ENCODE peak calls at places on chromosomes 4 and X, in ten cellular contexts. C, R, B, V, P, Y, S, I, E and H are unnamed samples.

GRCh38 chrX:71118032-71118984 is at the start of gene MED12:
- DNase-seq in E (peak), V (peak), Y (peak), P (peak), I (peak), C (peak), B (peak), R (peak), S (peak), H (peak)

GRCh38 chrX:129653181-129653984 is 1.4 kb downstream of the APLN start:
- DNase-seq in P (no peak), R (no peak), S (no peak), V (no peak), C (no peak), E (no peak), Y (no peak), I (no peak), B (no peak), H (no peak)

GRCh38 chr4:26687728-26688127 is 103.8 kb downstream of the TBC1D19 start:
- DNase-seq in V (no peak), E (no peak), R (no peak), B (no peak), Y (no peak), I (no peak), C (no peak), S (no peak), P (no peak), H (no peak)

GRCh38 chrX:18596096-18596495 is 75.8 kb downstream of the RS1 start:
- DNase-seq in V (peak), S (no peak), B (no peak), C (no peak), E (no peak), P (no peak), R (no peak), I (no peak), Y (no peak), H (no peak)

GRCh38 chrX:20263474-20263873 is 3.2 kb downstream of the RPS6KA3 start:
- DNase-seq in R (peak), I (no peak), B (no peak), C (no peak), V (no peak), Y (no peak), P (no peak), S (no peak), E (no peak), H (no peak)

GRCh38 chr4:95591278-95591677 is 42.5 kb upstream of the UNC5C start:
- DNase-seq in E (no peak), P (no peak), B (no peak), Y (no peak), R (no peak), S (no peak), V (no peak), I (no peak), C (no peak), H (no peak)

GRCh38 chr4:74682567-74683359 is 111.6 kb downstream of the BTC start:
- DNase-seq in Y (no peak), V (peak), B (no peak), P (no peak), I (no peak), S (peak), R (no peak), C (no peak), E (no peak), H (peak)

GRCh38 chr4:85637778-85638177 is 162.8 kb downstream of the ARHGAP24 start:
- DNase-seq in B (no peak), Y (no peak), C (no peak), P (no peak), R (no peak), S (no peak), I (no peak), V (no peak), E (no peak), H (no peak)

GRCh38 chr4:8723222-8723980 is 130.8 kb downstream of the CPZ start:
- DNase-seq in V (peak), B (no peak), Y (no peak), I (no peak), E (no peak), C (no peak), R (no peak), P (no peak), S (no peak), H (no peak)

GRCh38 chr4:15779336-15779735 is 1.2 kb downstream of the CD38 start:
- DNase-seq in P (no peak), I (peak), E (peak), R (no peak), V (peak), S (peak), Y (peak), B (no peak), C (peak), H (peak)

GRCh38 chr4:169229571-169230028 is 41.2 kb downstream of the SH3RF1 start:
- DNase-seq in V (no peak), R (no peak), Y (no peak), P (no peak), C (no peak), E (peak), S (peak), B (no peak), I (no peak), H (no peak)

GRCh38 chr4:138242076-138242829 is at the start of gene SLC7A11:
- DNase-seq in C (peak), B (peak), E (peak), S (peak), Y (peak), P (no peak), I (peak), R (peak), V (peak), H (peak)

GRCh38 chr4:101790521-101791188 is at the start of gene BANK1:
- DNase-seq in P (no peak), B (peak), R (peak), C (peak), V (peak), I (peak), S (peak), E (peak), Y (peak), H (peak)

GRCh38 chr4:139488442-139488841 is 34.5 kb downstream of the RAB33B start:
- DNase-seq in Y (no peak), I (no peak), S (no peak), B (no peak), C (no peak), R (no peak), P (no peak), V (no peak), E (no peak), H (no peak)

GRCh38 chrX:69121321-69122000 is 43.8 kb downstream of the PJA1 start:
- DNase-seq in B (no peak), P (no peak), Y (no peak), S (no peak), E (no peak), V (no peak), I (no peak), C (no peak), R (no peak), H (no peak)

GRCh38 chr4:38939150-38939549 is 71.5 kb downstream of the FAM114A1 start:
- DNase-seq in Y (no peak), R (no peak), E (no peak), V (no peak), C (no peak), I (no peak), P (no peak), B (no peak), S (no peak), H (no peak)